ENCODE peak calls at places on chromosome 11, in ten cellular contexts. U, P, N, W, Q, R, T, H, S and I are unnamed samples.

GRCh38 chr11:34380696-34381095 is 22.9 kb upstream of the ABTB2 start:
- DNase-seq in R (no peak), U (no peak), T (peak; percentile 14), W (no peak), Q (no peak), N (no peak), S (no peak), P (peak; percentile 54), H (no peak), I (peak; percentile 81)

GRCh38 chr11:3122775-3123201 is 42.3 kb downstream of the OSBPL5 start:
- DNase-seq in P (no peak), S (no peak), R (no peak), N (no peak), H (no peak), W (no peak), U (no peak), Q (no peak), T (no peak), I (no peak)

GRCh38 chr11:69166186-69167115 is 10.7 kb downstream of the SMIM38 start:
- DNase-seq in W (peak; percentile 61), Q (no peak), S (peak; percentile 8), T (peak; percentile 86), U (no peak), H (peak; percentile 84), P (peak; percentile 61), N (peak; percentile 93), R (peak; percentile 68), I (peak; percentile 93)

GRCh38 chr11:59898046-59898445 is 19.5 kb downstream of the OOSP3 start:
- DNase-seq in W (no peak), S (no peak), Q (no peak), N (no peak), T (no peak), H (no peak), P (no peak), U (no peak), R (no peak), I (no peak)

GRCh38 chr11:4459470-4459869 is 10.4 kb downstream of the OR52K2 start:
- DNase-seq in Q (no peak), H (no peak), R (peak; percentile 44), P (no peak), U (no peak), S (no peak), N (peak; percentile 44), T (peak; percentile 95), W (no peak), I (no peak)

GRCh38 chr11:93655047-93655446 is 6.4 kb upstream of the CEP295 start:
- DNase-seq in H (no peak), S (no peak), U (no peak), Q (no peak), P (no peak), T (peak; percentile 93), N (no peak), R (no peak), W (no peak), I (no peak)

GRCh38 chr11:69380921-69381581 is 87.1 kb downstream of the MYEOV start:
- DNase-seq in N (no peak), H (no peak), R (no peak), Q (no peak), T (no peak), P (no peak), S (no peak), U (no peak), W (no peak), I (no peak)

GRCh38 chr11:83257638-83258229 is 28.4 kb downstream of the CCDC90B start:
- DNase-seq in N (peak; percentile 20), Q (no peak), W (peak; percentile 38), T (peak; percentile 58), H (peak; percentile 84), R (peak; percentile 14), P (peak; percentile 82), U (no peak), S (no peak), I (peak; percentile 98)

GRCh38 chr11:74319139-74319538 is 7.7 kb upstream of the P4HA3 start:
- DNase-seq in Q (no peak), P (peak; percentile 98), N (no peak), W (peak; percentile 67), S (no peak), H (no peak), T (no peak), R (no peak), U (no peak), I (peak; percentile 95)

GRCh38 chr11:35135222-35135621 is 3.7 kb upstream of the CD44 start:
- DNase-seq in T (no peak), R (no peak), N (no peak), W (no peak), P (no peak), Q (no peak), S (no peak), H (no peak), U (no peak), I (no peak)

GRCh38 chr11:81963018-81963417 is 770.6 kb downstream of the FAM181B start:
- DNase-seq in U (no peak), P (no peak), T (peak; percentile 11), H (peak; percentile 23), S (no peak), R (no peak), N (peak; percentile 23), Q (peak; percentile 23), W (no peak), I (peak; percentile 12)

GRCh38 chr11:123559418-123559817 is 95.0 kb downstream of the SCN3B start:
- DNase-seq in H (no peak), W (no peak), Q (no peak), N (no peak), R (no peak), T (no peak), P (no peak), S (no peak), U (peak; percentile 30), I (no peak)

GRCh38 chr11:67409781-67410368 is 5.6 kb upstream of the CARNS1 start:
- DNase-seq in U (no peak), Q (no peak), T (no peak), W (no peak), N (peak; percentile 71), S (peak; percentile 67), H (no peak), P (no peak), R (peak; percentile 43), I (no peak)

GRCh38 chr11:16986434-16987204 is 27.6 kb downstream of the PLEKHA7 start:
- DNase-seq in N (peak; percentile 79), T (no peak), S (peak; percentile 24), P (no peak), R (peak; percentile 82), Q (peak; percentile 38), W (no peak), H (no peak), U (no peak), I (peak; percentile 69)

GRCh38 chr11:110712643-110713468 is 619 bp upstream of the ARHGAP20 start:
- DNase-seq in Q (no peak), U (peak; percentile 65), W (no peak), S (peak; percentile 38), R (no peak), T (no peak), N (peak; percentile 42), H (no peak), P (peak; percentile 44), I (no peak)

GRCh38 chr11:131600591-131600990 is 230.2 kb downstream of the NTM start:
- DNase-seq in T (no peak), U (no peak), P (no peak), S (no peak), W (no peak), R (no peak), H (peak; percentile 72), N (no peak), Q (no peak), I (no peak)